ENCODE peak calls at places on chromosome 2, in six cellular contexts. J is thyroid gland, R is heart left ventricle, B is HFF-Myc, U is right lobe of liver, K is cardiac muscle cell. T is an unnamed sample.

GRCh38 chr2:60313470-60314172 is 239.8 kb downstream of the BCL11A start:
- DNase-seq in J (no peak), R (no peak), B (no peak), U (no peak), K (no peak), T (no peak)

GRCh38 chr2:55112229-55113016 is 62.2 kb upstream of the RTN4 start:
- DNase-seq in J (peak; percentile 40), R (peak; percentile 92), B (no peak), U (peak; percentile 68), K (no peak), T (no peak)

GRCh38 chr2:122077114-122077513 is 321.7 kb downstream of the TSN start:
- DNase-seq in J (no peak), R (no peak), B (no peak), U (no peak), K (no peak), T (no peak)

GRCh38 chr2:55843096-55843991 is 80.2 kb downstream of the EFEMP1 start:
- DNase-seq in J (no peak), R (no peak), B (peak; percentile 98), U (no peak), K (no peak), T (peak; percentile 30)

GRCh38 chr2:226578373-226578772 is 221.2 kb downstream of the IRS1 start:
- DNase-seq in J (no peak), R (no peak), B (no peak), U (no peak), K (no peak), T (no peak)

GRCh38 chr2:1613731-1614354 is 130.5 kb downstream of the PXDN start:
- DNase-seq in J (no peak), R (no peak), B (no peak), U (peak; percentile 22), K (no peak), T (no peak)

GRCh38 chr2:69714024-69714423 is 27.9 kb upstream of the ANXA4 start:
- DNase-seq in J (no peak), R (no peak), B (no peak), U (no peak), K (no peak), T (no peak)

GRCh38 chr2:97726311-97727064 is 13.1 kb downstream of the ZAP70 start:
- DNase-seq in J (no peak), R (peak; percentile 73), B (no peak), U (peak; percentile 17), K (no peak), T (no peak)

DNA sequence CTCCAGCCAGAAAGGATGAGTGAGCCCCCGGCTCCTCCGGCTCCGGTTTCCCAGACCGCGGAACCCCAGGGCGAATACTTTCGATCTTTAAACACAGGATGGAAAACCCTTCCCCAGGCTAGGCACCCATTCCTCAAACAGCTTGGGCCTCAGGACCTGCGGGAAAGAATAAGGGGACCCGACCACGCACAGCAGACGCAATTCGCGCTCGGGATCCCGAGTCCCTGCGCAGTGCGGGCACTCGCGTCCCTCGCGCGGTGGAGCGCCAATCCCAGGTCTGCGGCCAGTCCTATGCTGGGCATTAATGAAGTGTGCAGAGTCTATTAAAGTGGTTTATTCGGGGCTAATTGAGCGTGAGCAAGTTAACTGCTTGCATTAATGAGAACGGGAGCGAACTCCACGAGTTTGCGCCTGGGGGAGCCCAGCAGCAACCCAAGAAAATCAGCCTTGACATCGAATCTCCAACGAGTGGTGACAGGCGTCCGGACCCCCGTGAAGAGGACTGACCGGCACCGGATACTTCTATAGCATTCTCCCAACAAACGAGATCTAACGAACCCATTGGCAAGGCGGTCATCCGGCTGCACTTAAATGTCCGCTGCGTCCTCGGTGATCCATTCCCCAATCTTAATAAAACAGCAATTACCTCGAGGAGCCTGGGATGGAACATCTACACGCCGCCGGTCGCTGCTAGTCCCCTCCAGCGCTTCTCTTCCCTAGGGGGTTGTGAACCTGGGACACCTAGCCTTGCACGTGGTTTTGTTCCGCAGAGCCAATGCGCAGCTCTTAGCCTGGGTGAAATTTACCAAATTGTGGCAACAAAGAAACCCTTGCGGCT is 1.7 kb downstream of the OSR1 start:
- DNase-seq in J (no peak), R (no peak), B (no peak), U (no peak), K (no peak), T (no peak)
- H3K4me3 ChIP-seq in J (peak overlapping the region; percentile 33), R (peak overlapping the region; percentile 56), B (peak overlapping the region; percentile 62), U (no peak overlapping the region), K (peak overlapping the region; percentile 78), T (peak overlapping the region; percentile 75)

GRCh38 chr2:159164457-159164894 is 122.0 kb downstream of the WDSUB1 start:
- DNase-seq in J (no peak), R (no peak), B (no peak), U (no peak), K (peak; percentile 92), T (no peak)
- TF ChIP-seq CTCF in J (no peak), R (no peak), B (no peak), U (no peak), K (no peak), T (no peak)

DNA sequence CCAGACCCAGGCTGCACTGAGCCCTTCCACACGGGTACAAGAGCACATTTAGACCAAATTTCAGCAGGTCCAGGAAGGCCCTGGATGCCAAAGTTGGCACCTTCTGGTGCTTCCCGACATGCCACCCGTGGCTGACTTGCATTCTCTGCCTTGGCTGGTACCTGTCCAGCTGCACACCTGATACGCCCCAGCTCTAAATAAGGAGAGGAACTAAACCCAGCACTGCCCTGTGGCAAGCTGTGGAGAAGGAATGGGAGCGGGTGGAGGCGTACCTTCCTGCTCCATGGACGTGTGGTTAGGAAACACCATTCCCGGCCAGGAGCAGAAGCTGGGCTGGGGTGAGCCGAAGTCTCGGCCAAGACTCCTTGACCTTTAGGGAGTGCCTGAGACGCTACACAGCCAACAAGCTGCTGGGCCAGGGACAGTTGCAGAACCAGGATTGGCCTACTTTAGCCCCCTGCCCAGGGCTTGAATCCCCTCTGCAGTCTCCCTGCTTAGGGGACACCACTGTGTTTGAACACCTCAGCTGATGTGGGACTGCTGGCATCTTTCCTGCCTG is 86.5 kb upstream of the TAF1B start:
- DNase-seq in J (no peak), R (no peak), B (no peak), U (no peak), K (no peak), T (no peak)
- H3K4me3 ChIP-seq in J (no peak overlapping the region), R (no peak overlapping the region), B (no peak overlapping the region), U (no peak overlapping the region), K (no peak overlapping the region), T (no peak overlapping the region)

DNA sequence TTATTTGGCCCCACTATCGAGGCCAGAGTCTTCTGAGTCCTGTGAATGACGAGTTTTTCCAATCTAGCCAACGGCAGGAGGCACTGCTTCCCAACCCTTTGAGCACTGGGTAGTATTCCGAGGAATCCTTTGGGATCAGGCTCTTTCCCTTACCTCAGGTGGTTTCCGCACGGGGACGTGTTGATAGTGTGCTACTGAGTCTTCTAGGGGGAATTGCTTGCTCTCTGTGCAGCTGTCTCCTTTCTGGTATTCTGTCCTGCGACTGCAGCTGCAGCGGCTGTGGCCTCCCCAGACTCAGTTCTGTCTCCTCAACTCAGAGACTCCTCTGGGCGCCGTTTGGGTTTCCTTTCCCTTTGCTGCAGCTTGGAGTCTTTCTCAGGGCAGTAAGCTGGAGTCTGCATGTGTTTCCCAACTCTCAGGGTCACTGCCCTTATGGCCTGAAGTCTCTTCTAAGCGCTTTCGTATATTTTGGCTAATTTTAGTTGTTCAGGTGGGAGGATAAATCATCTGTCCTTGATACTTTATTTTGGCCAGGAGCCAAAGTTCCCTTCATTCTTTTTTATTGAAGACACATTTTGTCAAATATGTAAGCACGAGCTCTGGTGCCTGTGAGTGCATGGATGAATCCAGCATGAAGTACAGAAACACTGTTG is 118.4 kb downstream of the MAP4K4 start:
- DNase-seq in J (no peak), R (peak; percentile 45), B (no peak), U (no peak), K (no peak), T (no peak)
- TF ChIP-seq CTCF in J (no peak), R (no peak), B (peak; percentile 15), U (no peak), K (peak; percentile 3), T (no peak)

GRCh38 chr2:31909661-31910060 is 101.1 kb downstream of the MEMO1 start:
- DNase-seq in J (no peak), R (no peak), B (no peak), U (no peak), K (no peak), T (no peak)
- H3K4me3 ChIP-seq in J (no peak overlapping the region), R (no peak overlapping the region), B (no peak overlapping the region), U (no peak overlapping the region), K (no peak overlapping the region), T (no peak overlapping the region)